ENCODE peak calls at places on chromosomes 2 and 18, in eight cellular contexts. N, F, C, M, P, A, U and E are unnamed samples.
A peak's percentile ranks its signal among the peaks of the same experiment; 100 is the strongest.

GRCh38 chr2:206937519-206937918 is 1.8 kb upstream of the CPO start:
- DNase-seq in N (no peak), F (no peak), C (no peak), M (no peak), P (no peak), A (no peak), U (no peak), E (no peak)

GRCh38 chr2:190334479-190335224 is 8.7 kb upstream of the INPP1 start:
- DNase-seq in N (no peak), F (no peak), C (peak; percentile 50), M (no peak), P (no peak), A (no peak), U (no peak), E (no peak)

GRCh38 chr2:43609304-43609883 is 13.6 kb upstream of the THADA start:
- DNase-seq in N (peak; percentile 62), F (peak; percentile 43), C (peak; percentile 63), M (peak; percentile 55), P (no peak), A (no peak), U (peak; percentile 78), E (no peak)

GRCh38 chr2:238286551-238286950 is 1.9 kb downstream of the PER2 start:
- DNase-seq in N (peak; percentile 87), F (no peak), C (peak; percentile 80), M (no peak), P (no peak), A (peak; percentile 62), U (no peak), E (no peak)

GRCh38 chr2:236761358-236761757 is 191.7 kb downstream of the ACKR3 start:
- DNase-seq in N (no peak), F (no peak), C (no peak), M (no peak), P (no peak), A (no peak), U (no peak), E (no peak)

GRCh38 chr2:118846667-118847446 is 591 bp downstream of the EN1 start:
- DNase-seq in N (no peak), F (peak; percentile 45), C (no peak), M (no peak), P (no peak), A (no peak), U (peak; percentile 66), E (no peak)

GRCh38 chr18:74278058-74278457 is 13.7 kb downstream of the CYB5A start:
- DNase-seq in N (no peak), F (no peak), C (no peak), M (no peak), P (no peak), A (no peak), U (no peak), E (no peak)

GRCh38 chr18:30271716-30272115 is 770.8 kb downstream of the DSC3 start:
- DNase-seq in N (no peak), F (no peak), C (no peak), M (no peak), P (no peak), A (no peak), U (peak; percentile 55), E (no peak)

GRCh38 chr2:73013941-73014340 is 57.6 kb downstream of the SFXN5 start:
- DNase-seq in N (peak; percentile 56), F (no peak), C (peak; percentile 41), M (no peak), P (no peak), A (no peak), U (no peak), E (no peak)

GRCh38 chr18:79912409-79912991 is 39.0 kb downstream of the SLC66A2 start:
- DNase-seq in N (peak; percentile 17), F (peak; percentile 18), C (peak; percentile 12), M (no peak), P (no peak), A (peak; percentile 43), U (no peak), E (no peak)

GRCh38 chr2:207759890-207760289 is 9.8 kb downstream of the FZD5 start:
- DNase-seq in N (no peak), F (no peak), C (no peak), M (no peak), P (no peak), A (no peak), U (no peak), E (no peak)

GRCh38 chr2:188659656-188660406 is 314.3 kb upstream of the COL3A1 start:
- DNase-seq in N (peak; percentile 38), F (no peak), C (peak; percentile 66), M (no peak), P (no peak), A (no peak), U (no peak), E (no peak)

GRCh38 chr2:237774811-237775553 is 23.6 kb upstream of the RBM44 start:
- DNase-seq in N (peak; percentile 63), F (peak; percentile 70), C (peak; percentile 61), M (peak; percentile 48), P (no peak), A (no peak), U (peak; percentile 69), E (no peak)

GRCh38 chr2:54903736-54904554 is 146.3 kb downstream of the RTN4 start:
- DNase-seq in N (peak; percentile 97), F (no peak), C (peak; percentile 94), M (no peak), P (peak; percentile 19), A (peak; percentile 72), U (no peak), E (no peak)

GRCh38 chr2:10372195-10372861 is 69.6 kb downstream of the HPCAL1 start:
- DNase-seq in N (no peak), F (no peak), C (no peak), M (no peak), P (no peak), A (no peak), U (no peak), E (no peak)
- H3K4me1 ChIP-seq in N (no peaks in the 10 kb centered on the region), F (peaks cover 5% of the 10 kb centered on the region), C (peaks cover 14% of the 10 kb centered on the region), M (peaks cover 28% of the 10 kb centered on the region), P (peaks cover 40% of the 10 kb centered on the region), A (peaks cover 5% of the 10 kb centered on the region), U (peaks cover 17% of the 10 kb centered on the region), E (no peaks in the 10 kb centered on the region)

DNA sequence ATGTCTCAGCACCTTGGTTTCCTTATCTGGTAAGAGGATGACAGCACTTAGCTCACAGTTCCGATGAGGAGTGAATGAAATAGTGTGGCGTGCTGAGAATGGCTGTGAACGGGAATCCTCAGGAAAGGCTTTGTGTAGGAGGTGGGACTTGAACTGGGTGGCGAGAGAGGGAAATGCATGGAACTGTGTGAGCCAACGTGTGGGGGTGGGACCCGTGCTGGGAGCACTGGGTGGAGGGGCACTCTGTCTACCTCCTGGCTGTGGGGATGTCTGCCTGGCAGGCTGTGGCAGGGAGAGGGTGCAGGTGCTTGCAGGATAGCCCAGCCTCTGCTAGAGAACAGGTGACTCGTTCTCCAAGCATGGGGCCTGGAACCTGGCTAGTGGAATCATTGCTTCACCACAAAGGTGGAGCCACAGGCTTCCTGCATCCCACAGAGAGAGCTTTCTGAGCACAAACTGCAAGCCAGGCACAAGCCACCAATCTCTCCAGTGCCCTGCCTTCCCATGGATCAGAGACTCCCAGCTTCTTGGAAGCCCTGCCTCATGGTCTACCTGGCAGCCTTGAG is 145.2 kb downstream of the CELF4 start:
- DNase-seq in N (no peak), F (no peak), C (no peak), M (no peak), P (no peak), A (no peak), U (no peak), E (no peak)
- H3K4me1 ChIP-seq in N (no peaks in the 10 kb centered on the region), F (peaks cover 2% of the 10 kb centered on the region), C (peaks cover 16% of the 10 kb centered on the region), M (peaks cover 18% of the 10 kb centered on the region), P (no peaks in the 10 kb centered on the region), A (no peaks in the 10 kb centered on the region), U (peaks cover 8% of the 10 kb centered on the region), E (no peaks in the 10 kb centered on the region)

GRCh38 chr2:197487385-197487784 is 12.3 kb downstream of the HSPD1 start:
- DNase-seq in N (no peak), F (no peak), C (no peak), M (no peak), P (no peak), A (no peak), U (no peak), E (no peak)
- H3K4me1 ChIP-seq in N (no peaks in the 10 kb centered on the region), F (no peaks in the 10 kb centered on the region), C (no peaks in the 10 kb centered on the region), M (peaks cover 4% of the 10 kb centered on the region), P (no peaks in the 10 kb centered on the region), A (no peaks in the 10 kb centered on the region), U (no peaks in the 10 kb centered on the region), E (no peaks in the 10 kb centered on the region)

GRCh38 chr18:23235336-23235735 is 100.1 kb downstream of the CABLES1 start:
- DNase-seq in N (no peak), F (no peak), C (no peak), M (no peak), P (no peak), A (no peak), U (no peak), E (no peak)
- H3K4me1 ChIP-seq in N (peaks cover 16% of the 10 kb centered on the region), F (peaks cover 7% of the 10 kb centered on the region), C (no peaks in the 10 kb centered on the region), M (peaks cover 28% of the 10 kb centered on the region), P (peaks cover 35% of the 10 kb centered on the region), A (peaks cover 12% of the 10 kb centered on the region), U (peaks cover 24% of the 10 kb centered on the region), E (peaks cover 17% of the 10 kb centered on the region)

GRCh38 chr2:158969717-158970521 is 1.5 kb downstream of the TANC1 start:
- DNase-seq in N (peak; percentile 29), F (peak; percentile 53), C (peak; percentile 42), M (no peak), P (no peak), A (peak; percentile 74), U (peak; percentile 41), E (no peak)

GRCh38 chr2:158973511-158973956 is 5.1 kb downstream of the TANC1 start:
- DNase-seq in N (peak; percentile 69), F (no peak), C (peak; percentile 32), M (no peak), P (no peak), A (no peak), U (no peak), E (no peak)

GRCh38 chr2:158975271-158975921 is 7.0 kb downstream of the TANC1 start:
- DNase-seq in N (no peak), F (no peak), C (no peak), M (no peak), P (no peak), A (no peak), U (no peak), E (no peak)

GRCh38 chr2:158970522-158970855 is 2.0 kb downstream of the TANC1 start:
- DNase-seq in N (no peak), F (no peak), C (no peak), M (no peak), P (no peak), A (no peak), U (no peak), E (no peak)

GRCh38 chr2:158973111-158973510 is 4.7 kb downstream of the TANC1 start:
- DNase-seq in N (no peak), F (no peak), C (no peak), M (no peak), P (no peak), A (no peak), U (no peak), E (no peak)
- H3K4me1 ChIP-seq in N (peaks cover 17% of the 10 kb centered on the region), F (no peaks in the 10 kb centered on the region), C (peaks cover 8% of the 10 kb centered on the region), M (no peaks in the 10 kb centered on the region), P (peaks cover 7% of the 10 kb centered on the region), A (no peaks in the 10 kb centered on the region), U (peaks cover 7% of the 10 kb centered on the region), E (peaks cover 29% of the 10 kb centered on the region)

GRCh38 chr2:197137826-197138480 is 172.6 kb downstream of the ANKRD44 start:
- DNase-seq in N (peak; percentile 11), F (no peak), C (no peak), M (no peak), P (no peak), A (no peak), U (no peak), E (no peak)
- H3K4me1 ChIP-seq in N (peaks cover 8% of the 10 kb centered on the region), F (no peaks in the 10 kb centered on the region), C (peaks cover 11% of the 10 kb centered on the region), M (no peaks in the 10 kb centered on the region), P (peaks cover 82% of the 10 kb centered on the region), A (peaks cover 29% of the 10 kb centered on the region), U (peaks cover 14% of the 10 kb centered on the region), E (peaks cover 21% of the 10 kb centered on the region)